ENCODE peak calls at places on chromosomes 4 and X, in six cellular contexts. X is upper lobe of right lung, L is uterus, U is gastrocnemius medialis, P is cardiac muscle cell, O is lung. H is an unnamed sample. For H3K27me3, the result is how much of the 10 kb centered on the place peaks cover.

GRCh38 chrX:153209347-153209746 is 30.3 kb downstream of the MAGEA1 start:
- DNase-seq in U (no peak), P (no peak), X (no peak), L (no peak), O (no peak), H (no peak)

GRCh38 chrX:53605004-53605403 is 81.5 kb downstream of the HUWE1 start:
- DNase-seq in X (no peak), O (no peak), U (no peak), P (peak), L (no peak), H (no peak)

GRCh38 chr4:77110707-77111106 is 34.9 kb upstream of the CCNI start:
- DNase-seq in X (no peak), P (no peak), U (no peak), L (no peak), O (no peak), H (no peak)

GRCh38 chr4:10182446-10183424 is 66.1 kb upstream of the WDR1 start:
- DNase-seq in X (no peak), O (no peak), P (no peak), L (no peak), U (no peak), H (no peak)

GRCh38 chrX:101265869-101266428 is 25.2 kb downstream of the TAF7L start:
- DNase-seq in O (no peak), X (no peak), L (no peak), P (peak), U (no peak), H (no peak)

GRCh38 chr4:77073981-77074865 is 1.6 kb downstream of the CCNI start:
- DNase-seq in P (no peak), O (no peak), L (no peak), U (no peak), X (no peak), H (no peak)

GRCh38 chr4:107519057-107519456 is 201.0 kb downstream of the PAPSS1 start:
- DNase-seq in U (no peak), L (no peak), X (no peak), P (peak), O (no peak), H (no peak)

GRCh38 chr4:173505924-173506779 is 23.9 kb downstream of the HAND2 start:
- DNase-seq in U (no peak), O (no peak), P (peak), L (no peak), X (no peak), H (peak)

GRCh38 chr4:158304694-158305093 is 94.4 kb downstream of the TMEM144 start:
- DNase-seq in X (no peak), O (no peak), L (no peak), P (no peak), U (no peak), H (no peak)

GRCh38 chr4:129377131-129377845 is 281.3 kb downstream of the C4orf33 start:
- DNase-seq in X (no peak), U (no peak), L (no peak), P (no peak), O (no peak), H (no peak)

GRCh38 chr4:67581208-67581857 is 22.8 kb downstream of the STAP1 start:
- DNase-seq in P (no peak), U (no peak), O (no peak), L (no peak), X (no peak), H (no peak)

GRCh38 chr4:76704133-76704881 is 193.6 kb downstream of the SOWAHB start:
- DNase-seq in L (no peak), P (peak), U (no peak), O (peak), X (no peak), H (peak)

GRCh38 chr4:101594588-101594987 is 195.9 kb upstream of the BANK1 start:
- DNase-seq in O (no peak), X (no peak), U (no peak), L (no peak), P (no peak), H (no peak)

GRCh38 chr4:101600287-101600686 is 190.2 kb upstream of the BANK1 start:
- DNase-seq in P (no peak), U (no peak), X (no peak), L (no peak), O (no peak), H (no peak)

GRCh38 chr4:101599620-101600019 is 190.9 kb upstream of the BANK1 start:
- DNase-seq in U (no peak), X (no peak), P (peak), O (no peak), L (no peak), H (no peak)

GRCh38 chr4:101596786-101597185 is 193.7 kb upstream of the BANK1 start:
- DNase-seq in X (no peak), U (no peak), L (no peak), P (no peak), O (no peak), H (no peak)

DNA sequence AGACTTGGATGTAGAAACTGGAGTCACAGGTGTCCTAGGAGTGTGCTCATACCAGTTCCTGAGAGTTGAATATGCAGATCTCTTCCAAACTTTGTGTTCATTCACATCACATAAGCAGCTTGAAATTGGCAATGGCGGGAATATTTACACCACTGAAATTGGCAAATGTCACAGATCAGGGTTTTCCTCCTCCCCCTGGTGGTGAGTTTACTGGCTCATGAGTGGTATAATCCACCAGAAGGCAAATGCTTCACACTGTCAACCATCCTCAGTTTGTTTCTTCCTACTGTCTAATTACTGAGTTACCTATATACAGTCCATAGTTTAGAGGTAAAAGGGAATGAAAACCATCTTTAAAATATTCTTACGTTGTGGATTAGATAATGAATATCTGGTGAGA is 193.3 kb upstream of the BANK1 start:
- DNase-seq in U (no peak), L (no peak), O (no peak), P (no peak), X (no peak), H (no peak)
- TF ChIP-seq CTCF in U (no peak), L (no peak), O (no peak), P (peak), X (peak), H (no peak)

GRCh38 chrX:40647307-40648197 is at the start of gene CXorf38:
- DNase-seq in L (peak), P (peak), U (peak), O (peak), X (peak), H (peak)

GRCh38 chrX:40644175-40644574 is 3.2 kb downstream of the CXorf38 start:
- DNase-seq in X (no peak), P (peak), O (no peak), L (no peak), U (no peak), H (no peak)

GRCh38 chrX:40646489-40647306 is 663 bp downstream of the CXorf38 start:
- DNase-seq in X (peak), O (peak), P (peak), L (peak), U (no peak), H (peak)

DNA sequence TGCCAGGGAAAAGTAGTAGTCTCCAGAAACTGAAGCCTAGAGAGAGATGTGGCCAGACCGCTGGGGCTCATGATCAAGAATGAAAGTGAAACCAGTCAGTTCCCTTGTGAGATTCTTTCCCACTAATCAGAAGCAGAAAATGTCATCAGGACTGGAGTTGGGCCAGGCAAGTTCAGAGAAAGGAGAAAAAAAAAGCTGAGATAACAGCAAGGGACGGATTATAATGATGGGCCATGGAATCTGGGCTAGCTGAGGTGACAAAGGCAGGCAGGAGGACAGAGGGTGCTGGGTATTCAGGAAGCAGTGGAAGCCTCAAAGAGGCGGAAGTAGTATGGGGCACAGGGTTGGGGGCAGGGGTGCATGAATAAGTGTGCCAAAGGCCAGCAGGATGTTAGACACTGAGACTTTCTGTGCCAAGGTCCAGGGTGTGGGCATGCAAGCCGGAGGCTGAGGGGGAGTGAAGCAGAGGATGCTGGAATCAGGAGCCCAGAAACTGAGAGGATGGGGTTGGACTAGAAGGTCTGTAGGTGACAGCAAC is 2.5 kb downstream of the CXorf38 start:
- DNase-seq in O (peak), L (peak), U (no peak), X (peak), P (peak), H (peak)
- H3K27ac ChIP-seq in O (peak), L (peak), U (peak), X (peak), P (no peak), H (no peak)

GRCh38 chr4:8879574-8879973 is 7.9 kb upstream of the HMX1 start:
- DNase-seq in O (no peak), P (no peak), L (no peak), X (no peak), U (no peak), H (no peak)
- H3K27me3 ChIP-seq in O (under half), P (half or more), L (under half), X (under half), U (under half), H (under half)

DNA sequence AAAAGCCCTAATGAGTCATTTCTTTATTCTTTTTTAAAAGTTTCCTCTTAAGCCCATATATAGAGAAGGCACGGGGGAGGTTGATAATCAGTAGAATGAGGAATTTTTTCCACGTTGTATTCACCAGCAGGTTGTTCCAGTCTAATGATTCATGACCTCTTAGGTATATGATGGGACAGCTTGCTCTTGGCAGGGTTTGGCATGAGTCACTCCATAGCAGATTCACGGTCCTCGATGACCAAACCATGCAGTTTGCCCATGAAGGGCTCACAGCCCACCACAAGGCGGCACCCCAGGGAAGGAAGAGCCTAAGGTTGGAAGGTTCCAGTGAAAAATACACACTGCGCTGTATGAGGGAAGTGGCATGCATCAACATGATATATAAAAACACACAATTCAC is 623.8 kb upstream of the DIPK2B start:
- DNase-seq in U (no peak), O (no peak), X (no peak), L (peak), P (peak), H (no peak)
- TF ChIP-seq CTCF in U (no peak), O (no peak), X (peak), L (peak), P (peak), H (no peak)

GRCh38 chrX:15814811-15815210 is 24.5 kb downstream of the ZRSR2 start:
- DNase-seq in U (no peak), L (no peak), X (no peak), P (no peak), O (no peak), H (no peak)
- H3K27ac ChIP-seq in U (no peak), L (no peak), X (no peak), P (no peak), O (no peak), H (no peak)

DNA sequence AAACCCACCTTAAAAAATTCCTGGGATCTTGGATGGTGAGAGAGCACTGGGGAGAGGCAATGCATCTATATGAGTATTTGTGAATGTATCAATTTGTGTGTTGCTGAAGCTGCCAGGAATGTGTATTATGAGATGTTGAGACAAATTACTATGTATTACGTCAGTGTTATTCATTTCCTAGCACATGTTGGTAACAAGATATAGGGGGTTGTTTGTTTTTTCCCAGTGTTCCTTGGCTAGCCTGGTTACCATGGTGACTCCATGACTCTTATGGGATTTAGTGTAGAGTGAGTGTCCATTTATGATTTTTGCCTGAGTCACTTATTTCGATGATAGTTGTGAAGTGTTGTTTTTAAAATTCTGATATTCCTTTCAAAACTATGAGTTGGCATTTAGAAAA is 65.6 kb downstream of the RAB40A start:
- DNase-seq in P (peak), X (no peak), U (no peak), O (no peak), L (no peak), H (no peak)
- H3K27me3 ChIP-seq in P (under half), X (under half), U (under half), O (under half), L (under half), H (under half)

DNA sequence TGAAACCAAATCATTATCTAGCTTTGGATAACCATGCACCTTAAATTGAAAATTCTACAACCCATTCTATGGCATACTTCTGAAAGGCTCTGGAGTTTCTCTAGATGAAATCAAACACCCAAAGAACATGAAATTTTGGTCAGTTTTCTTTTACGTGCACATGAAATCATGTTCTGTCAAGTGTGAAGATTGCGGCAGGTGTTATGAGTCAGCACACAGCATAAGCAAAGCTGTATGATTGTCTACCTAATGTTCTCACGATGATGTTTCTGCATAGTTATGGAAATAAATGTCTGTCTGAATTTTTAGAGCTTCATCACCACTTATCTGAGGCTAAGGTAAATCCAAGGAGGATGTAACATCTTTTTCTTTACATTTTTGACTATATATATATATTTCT is 495.3 kb downstream of the IL1RAPL1 start:
- DNase-seq in O (no peak), P (no peak), L (no peak), U (no peak), X (no peak), H (no peak)
- TF ChIP-seq CTCF in O (no peak), P (no peak), L (no peak), U (no peak), X (no peak), H (no peak)

GRCh38 chrX:1035206-1035605 is 177.2 kb downstream of the CRLF2 start:
- DNase-seq in X (no peak), U (no peak), O (no peak), L (no peak), P (no peak), H (no peak)

GRCh38 chrX:1029494-1029893 is 183.0 kb downstream of the CRLF2 start:
- DNase-seq in X (peak), L (no peak), U (no peak), P (no peak), O (no peak), H (no peak)

GRCh38 chrX:1034717-1035116 is 177.7 kb downstream of the CRLF2 start:
- DNase-seq in O (no peak), X (no peak), U (no peak), P (no peak), L (no peak), H (no peak)

GRCh38 chrX:1027680-1028079 is 184.8 kb downstream of the CRLF2 start:
- DNase-seq in X (no peak), O (no peak), U (no peak), P (no peak), L (no peak), H (no peak)

DNA sequence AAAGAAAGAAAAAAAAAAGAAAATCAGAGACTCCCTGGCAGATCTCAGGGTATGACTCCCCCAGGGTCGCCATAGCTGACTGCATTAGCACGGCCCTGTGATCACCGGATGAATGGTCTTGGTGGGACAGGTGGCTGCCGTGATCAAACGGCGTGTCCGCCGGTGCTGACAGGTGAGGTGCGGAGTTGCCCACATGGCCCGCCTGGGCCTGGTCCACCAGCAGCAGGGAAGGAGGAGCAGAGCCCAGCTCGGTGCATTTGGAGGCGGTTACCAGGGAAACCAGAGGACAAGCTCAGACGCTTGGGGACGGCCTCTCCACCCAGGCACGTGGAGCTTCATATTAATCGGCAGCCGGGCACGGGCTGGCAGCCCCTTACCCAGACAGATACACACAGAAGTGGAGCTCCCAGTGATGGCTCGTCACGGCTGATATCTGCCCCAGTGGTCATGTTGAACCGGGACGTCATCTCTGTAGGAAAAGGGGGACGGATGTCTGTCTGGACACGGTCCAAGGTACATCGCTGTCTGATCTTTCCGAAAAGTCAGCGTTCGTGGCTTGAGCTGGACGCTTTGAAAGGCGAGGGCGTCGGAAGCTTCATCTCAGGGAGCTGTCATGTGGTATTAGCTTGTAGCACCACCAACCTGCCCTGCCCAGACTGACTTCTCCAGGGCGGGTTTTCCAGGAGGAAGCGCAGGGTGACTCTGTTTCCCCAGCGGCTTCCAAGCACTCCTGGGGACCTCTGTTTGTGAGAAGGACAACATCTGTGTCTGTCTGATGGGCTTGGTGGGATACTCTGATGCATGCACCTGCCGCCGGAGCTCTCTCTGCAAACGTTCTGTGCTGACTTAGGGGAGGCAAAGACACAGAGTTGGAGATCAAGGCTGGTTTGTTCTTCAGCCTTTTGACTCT is 180.7 kb downstream of the CRLF2 start:
- DNase-seq in O (no peak), U (no peak), L (no peak), P (no peak), X (peak), H (no peak)
- H3K27ac ChIP-seq in O (no peak), U (no peak), L (no peak), P (no peak), X (no peak), H (no peak)

GRCh38 chr4:80189581-80189955 is 7.7 kb upstream of the PRDM8 start:
- DNase-seq in U (no peak), L (no peak), O (no peak), P (no peak), X (no peak), H (no peak)

GRCh38 chr4:80195441-80196139 is 1.7 kb upstream of the PRDM8 start:
- DNase-seq in L (no peak), P (no peak), X (no peak), U (no peak), O (no peak), H (no peak)

GRCh38 chr4:80189956-80190671 is 7.2 kb upstream of the PRDM8 start:
- DNase-seq in X (no peak), U (no peak), P (peak), L (no peak), O (no peak), H (no peak)

GRCh38 chr4:80192252-80192866 is 4.9 kb upstream of the PRDM8 start:
- DNase-seq in L (no peak), X (no peak), O (no peak), U (no peak), P (no peak), H (no peak)

GRCh38 chr4:80192937-80193336 is 4.4 kb upstream of the PRDM8 start:
- DNase-seq in O (no peak), U (no peak), X (no peak), P (peak), L (no peak), H (no peak)
- H3K27me3 ChIP-seq in O (under half), U (half or more), X (half or more), P (half or more), L (under half), H (under half)

H was measured in body of pancreas.